ENCODE peak calls at places on chromosomes 7 and 10, in ten cellular contexts. H is AG04450; N is fibroblast of pulmonary artery; I is kidney epithelial cell; A is MM.1S; V is HCT116; W is CD4-positive, CD25-positive, alpha-beta regulatory T cell; X is lung; R is AG10803; M is astrocyte of the spinal cord. T is an unnamed sample.
A peak's percentile ranks its signal among the peaks of the same experiment; 100 is the strongest.

GRCh38 chr7:39535720-39536119 is 30.5 kb upstream of the YAE1 start:
- DNase-seq in N (no peak), R (no peak), H (no peak), X (no peak), A (no peak), I (no peak), V (no peak), M (no peak), W (no peak), T (no peak)

GRCh38 chr7:1505731-1506550 is 1.8 kb upstream of the INTS1 start:
- DNase-seq in H (no peak), I (no peak), N (no peak), R (no peak), A (no peak), M (no peak), X (no peak), V (no peak), W (no peak), T (peak; percentile 79)

GRCh38 chr7:68038621-68039314 is 1042.1 kb downstream of the TYW1 start:
- DNase-seq in R (peak; percentile 45), W (no peak), I (peak; percentile 54), X (no peak), M (peak; percentile 28), H (no peak), A (no peak), V (no peak), N (peak; percentile 13), T (no peak)

GRCh38 chr10:124345521-124345920 is 73.2 kb downstream of the OAT start:
- DNase-seq in M (no peak), N (no peak), A (no peak), W (no peak), V (no peak), I (no peak), X (no peak), H (no peak), R (no peak), T (no peak)

GRCh38 chr7:115634633-115635032 is 395.9 kb downstream of the TFEC start:
- DNase-seq in M (no peak), I (no peak), V (no peak), W (no peak), X (no peak), R (no peak), N (peak; percentile 3), H (no peak), A (no peak), T (no peak)

GRCh38 chr7:2209146-2209960 is 23.4 kb downstream of the MAD1L1 start:
- DNase-seq in A (no peak), M (peak; percentile 62), X (peak; percentile 61), I (no peak), W (peak; percentile 15), N (peak; percentile 78), R (peak; percentile 78), V (no peak), H (peak; percentile 55), T (no peak)

GRCh38 chr10:125020871-125021270 is 78.9 kb downstream of the ZRANB1 start:
- DNase-seq in A (no peak), N (no peak), H (no peak), M (no peak), W (no peak), X (no peak), R (no peak), V (no peak), I (no peak), T (no peak)

GRCh38 chr7:139505563-139505962 is 17.9 kb upstream of the CLEC2L start:
- DNase-seq in A (no peak), N (no peak), V (peak; percentile 15), I (no peak), H (no peak), X (no peak), M (no peak), R (no peak), W (no peak), T (peak; percentile 19)

GRCh38 chr7:137961200-137962177 is 40.4 kb downstream of the CREB3L2 start:
- DNase-seq in W (no peak), M (no peak), R (no peak), X (no peak), A (no peak), N (no peak), I (no peak), V (no peak), H (no peak), T (no peak)

GRCh38 chr7:41107330-41107937 is 595.5 kb downstream of the INHBA start:
- DNase-seq in R (no peak), I (peak; percentile 89), H (no peak), W (no peak), V (peak; percentile 50), M (peak; percentile 38), X (no peak), N (no peak), A (no peak), T (no peak)

GRCh38 chr7:98860069-98860468 is 9.7 kb downstream of the TMEM130 start:
- DNase-seq in N (no peak), A (no peak), H (no peak), M (no peak), W (no peak), V (no peak), I (no peak), X (no peak), R (no peak), T (no peak)

GRCh38 chr7:91798425-91798824 is 82.1 kb downstream of the MTERF1 start:
- DNase-seq in I (no peak), W (no peak), H (no peak), M (no peak), N (no peak), R (no peak), X (no peak), A (no peak), V (no peak), T (no peak)

GRCh38 chr7:135197343-135197742 is 14.0 kb downstream of the WDR91 start:
- DNase-seq in V (no peak), M (no peak), H (no peak), A (no peak), W (no peak), N (no peak), R (no peak), X (no peak), I (no peak), T (no peak)

GRCh38 chr7:19119901-19120486 is 2.6 kb upstream of the TWIST1 start:
- DNase-seq in R (no peak), A (no peak), X (no peak), V (no peak), H (no peak), M (no peak), I (no peak), W (no peak), N (no peak), T (no peak)
- H3K4me3 ChIP-seq in R (peak overlapping the region; percentile 99), A (no peak overlapping the region), X (no peak overlapping the region), V (no peak overlapping the region), H (no peak overlapping the region), M (no peak overlapping the region), I (no peak overlapping the region), W (no peak overlapping the region), N (no peak overlapping the region), T (no peak overlapping the region)

DNA sequence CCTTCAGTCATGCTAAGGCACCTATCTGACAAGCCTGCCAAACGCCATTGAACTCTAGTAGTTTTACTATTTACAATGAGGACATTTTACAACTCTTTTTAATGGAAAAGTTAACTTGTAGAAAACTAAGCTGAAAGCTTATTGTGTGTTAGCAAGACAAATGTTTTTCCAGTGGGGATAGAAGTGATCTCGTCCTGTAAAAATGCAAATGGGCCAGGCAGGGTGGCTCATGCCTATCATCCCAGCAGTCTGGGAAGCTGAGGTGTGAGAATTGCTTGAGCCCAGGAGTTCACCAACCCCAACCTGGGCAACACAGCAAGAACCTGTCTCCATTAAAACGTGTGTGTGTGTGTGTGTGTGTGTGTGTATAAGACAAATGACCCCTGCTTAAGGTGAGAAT is 1.2 kb upstream of the VOPP1 start:
- DNase-seq in M (no peak), H (no peak), A (no peak), R (peak; percentile 31), V (no peak), I (no peak), X (no peak), W (no peak), N (peak; percentile 23), T (no peak)
- H3K4me3 ChIP-seq in M (no peak overlapping the region), H (peak overlapping the region; percentile 66), A (peak overlapping the region; percentile 73), R (peak overlapping the region; percentile 63), V (no peak overlapping the region), I (no peak overlapping the region), X (no peak overlapping the region), W (peak overlapping the region; percentile 76), N (no peak overlapping the region), T (no peak overlapping the region)

GRCh38 chr7:131911112-131911511 is 354.7 kb upstream of the PODXL start:
- DNase-seq in A (no peak), H (no peak), N (no peak), V (no peak), R (no peak), X (no peak), I (no peak), M (no peak), W (no peak), T (no peak)

GRCh38 chr7:131904750-131905327 is 348.4 kb upstream of the PODXL start:
- DNase-seq in X (no peak), H (no peak), V (no peak), I (no peak), A (no peak), M (no peak), R (no peak), N (no peak), W (no peak), T (no peak)

GRCh38 chr7:131905574-131905973 is 349.1 kb upstream of the PODXL start:
- DNase-seq in I (no peak), W (no peak), R (no peak), M (no peak), A (no peak), V (no peak), X (no peak), H (no peak), N (no peak), T (no peak)

GRCh38 chr7:131908719-131909118 is 352.3 kb upstream of the PODXL start:
- DNase-seq in V (no peak), H (no peak), R (no peak), I (no peak), A (no peak), W (no peak), X (no peak), M (no peak), N (no peak), T (no peak)

DNA sequence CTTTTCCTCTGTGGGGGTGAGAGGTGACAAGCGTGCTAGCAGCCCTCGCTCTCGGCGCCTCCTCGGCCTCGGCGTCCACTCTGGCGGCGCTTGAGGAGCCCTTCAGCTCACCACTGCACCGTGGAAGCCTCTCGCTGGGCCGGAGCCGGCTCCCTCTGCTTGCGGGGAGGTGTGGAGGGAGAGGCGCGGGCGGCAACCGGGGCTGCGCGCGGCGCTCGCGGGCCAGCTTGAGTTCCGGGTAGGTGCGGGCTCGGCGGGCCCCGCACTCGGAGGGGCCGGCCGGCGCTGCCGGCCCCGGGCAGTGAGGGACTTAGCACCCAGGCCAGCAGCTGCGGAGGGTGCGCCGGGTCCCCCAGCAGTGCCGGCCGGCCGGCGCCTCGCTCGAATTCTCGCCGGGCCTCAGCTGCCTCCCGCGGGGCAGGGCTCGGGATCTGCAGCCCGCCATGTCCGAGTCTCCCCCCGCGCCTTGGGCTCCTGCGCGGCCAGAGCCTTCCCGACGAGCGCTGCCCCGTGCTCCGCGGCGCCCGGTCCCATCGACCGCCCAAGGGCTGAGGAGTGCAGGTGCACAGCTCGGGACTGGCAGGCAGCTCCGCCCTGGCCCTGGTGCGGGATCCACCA is 352.8 kb upstream of the PODXL start:
- DNase-seq in H (no peak), I (no peak), W (no peak), A (no peak), M (no peak), V (no peak), X (no peak), R (no peak), N (no peak), T (no peak)
- H3K4me3 ChIP-seq in H (no peak overlapping the region), I (peak overlapping the region; percentile 31), W (no peak overlapping the region), A (no peak overlapping the region), M (no peak overlapping the region), V (no peak overlapping the region), X (no peak overlapping the region), R (peak overlapping the region; percentile 33), N (no peak overlapping the region), T (no peak overlapping the region)

GRCh38 chr7:155840262-155840885 is 28.1 kb upstream of the SHH start:
- DNase-seq in I (no peak), M (no peak), A (no peak), N (no peak), X (no peak), V (no peak), R (no peak), W (no peak), H (no peak), T (no peak)
- H3K4me3 ChIP-seq in I (no peak overlapping the region), M (no peak overlapping the region), A (no peak overlapping the region), N (no peak overlapping the region), X (no peak overlapping the region), V (no peak overlapping the region), R (no peak overlapping the region), W (no peak overlapping the region), H (no peak overlapping the region), T (no peak overlapping the region)